ENCODE peak calls at places on chromosomes 7 and 10, in five cellular contexts. One of them, this sample, is unnamed.

GRCh38 chr10:96714031-96714590 is 6.2 kb downstream of the PIK3AP1 start:
- DNase-seq in HFFc6: peak
- DNase-seq in NCI-H2171 treated with DMSO at 0.1 percent for 48 hours: no peak
- DNase-seq in effector CD4-positive, alpha-beta T cell: no peak
- DNase-seq in epithelial cell of esophagus: peak
- DNase-seq in this sample: no peak

GRCh38 chr7:28956608-28957063 is 1.5 kb downstream of the TRIL start:
- DNase-seq in HFFc6: no peak
- DNase-seq in NCI-H2171 treated with DMSO at 0.1 percent for 48 hours: peak
- DNase-seq in effector CD4-positive, alpha-beta T cell: no peak
- DNase-seq in epithelial cell of esophagus: peak
- DNase-seq in this sample: peak

GRCh38 chr7:144670251-144670650 is 165.6 kb downstream of the TPK1 start:
- DNase-seq in HFFc6: no peak
- DNase-seq in NCI-H2171 treated with DMSO at 0.1 percent for 48 hours: peak
- DNase-seq in effector CD4-positive, alpha-beta T cell: no peak
- DNase-seq in epithelial cell of esophagus: peak
- DNase-seq in this sample: no peak

GRCh38 chr10:8137726-8138125 is 83.2 kb downstream of the GATA3 start:
- DNase-seq in HFFc6: no peak
- DNase-seq in NCI-H2171 treated with DMSO at 0.1 percent for 48 hours: no peak
- DNase-seq in effector CD4-positive, alpha-beta T cell: no peak
- DNase-seq in epithelial cell of esophagus: no peak
- DNase-seq in this sample: no peak

GRCh38 chr10:104255244-104255981 is 721 bp downstream of the GSTO1 start:
- DNase-seq in HFFc6: peak
- DNase-seq in NCI-H2171 treated with DMSO at 0.1 percent for 48 hours: peak
- DNase-seq in effector CD4-positive, alpha-beta T cell: no peak
- DNase-seq in epithelial cell of esophagus: peak
- DNase-seq in this sample: no peak

GRCh38 chr7:101733713-101734475 is 83.5 kb upstream of the CUX1 start:
- DNase-seq in HFFc6: no peak
- DNase-seq in NCI-H2171 treated with DMSO at 0.1 percent for 48 hours: peak
- DNase-seq in effector CD4-positive, alpha-beta T cell: no peak
- DNase-seq in epithelial cell of esophagus: no peak
- DNase-seq in this sample: no peak

GRCh38 chr10:79156334-79157274 is 87.8 kb downstream of the ZMIZ1 start:
- DNase-seq in HFFc6: no peak
- DNase-seq in NCI-H2171 treated with DMSO at 0.1 percent for 48 hours: no peak
- DNase-seq in effector CD4-positive, alpha-beta T cell: no peak
- DNase-seq in epithelial cell of esophagus: no peak
- DNase-seq in this sample: no peak

GRCh38 chr7:12067156-12067831 is 143.8 kb upstream of the TMEM106B start:
- DNase-seq in HFFc6: no peak
- DNase-seq in NCI-H2171 treated with DMSO at 0.1 percent for 48 hours: peak
- DNase-seq in effector CD4-positive, alpha-beta T cell: peak
- DNase-seq in epithelial cell of esophagus: peak
- DNase-seq in this sample: no peak

GRCh38 chr10:42781893-42782445 is 626 bp upstream of the BMS1 start:
- DNase-seq in HFFc6: no peak
- DNase-seq in NCI-H2171 treated with DMSO at 0.1 percent for 48 hours: no peak
- DNase-seq in effector CD4-positive, alpha-beta T cell: no peak
- DNase-seq in epithelial cell of esophagus: no peak
- DNase-seq in this sample: no peak

GRCh38 chr7:83054472-83054871 is 108.2 kb downstream of the PCLO start:
- DNase-seq in HFFc6: no peak
- DNase-seq in NCI-H2171 treated with DMSO at 0.1 percent for 48 hours: no peak
- DNase-seq in effector CD4-positive, alpha-beta T cell: no peak
- DNase-seq in epithelial cell of esophagus: no peak
- DNase-seq in this sample: no peak

GRCh38 chr7:47183896-47184629 is 397.8 kb downstream of the TNS3 start:
- DNase-seq in HFFc6: no peak
- DNase-seq in NCI-H2171 treated with DMSO at 0.1 percent for 48 hours: peak
- DNase-seq in effector CD4-positive, alpha-beta T cell: no peak
- DNase-seq in epithelial cell of esophagus: no peak
- DNase-seq in this sample: no peak

GRCh38 chr10:58513189-58514101 is 773 bp downstream of the BICC1 start:
- DNase-seq in HFFc6: peak
- DNase-seq in NCI-H2171 treated with DMSO at 0.1 percent for 48 hours: no peak
- DNase-seq in effector CD4-positive, alpha-beta T cell: no peak
- DNase-seq in epithelial cell of esophagus: peak
- DNase-seq in this sample: peak

GRCh38 chr7:36039671-36040070 is 113.4 kb upstream of the EEPD1 start:
- DNase-seq in HFFc6: no peak
- DNase-seq in NCI-H2171 treated with DMSO at 0.1 percent for 48 hours: no peak
- DNase-seq in effector CD4-positive, alpha-beta T cell: no peak
- DNase-seq in epithelial cell of esophagus: no peak
- DNase-seq in this sample: no peak

GRCh38 chr10:85061401-85061800 is 733.0 kb downstream of the CCSER2 start:
- DNase-seq in HFFc6: no peak
- DNase-seq in NCI-H2171 treated with DMSO at 0.1 percent for 48 hours: no peak
- DNase-seq in effector CD4-positive, alpha-beta T cell: no peak
- DNase-seq in epithelial cell of esophagus: no peak
- DNase-seq in this sample: no peak

GRCh38 chr10:72461085-72461484 is 106.4 kb upstream of the DNAJB12 start:
- DNase-seq in HFFc6: no peak
- DNase-seq in NCI-H2171 treated with DMSO at 0.1 percent for 48 hours: no peak
- DNase-seq in effector CD4-positive, alpha-beta T cell: no peak
- DNase-seq in epithelial cell of esophagus: no peak
- DNase-seq in this sample: no peak

GRCh38 chr7:5574770-5575269 is 151.2 kb upstream of the TNRC18 start:
- DNase-seq in HFFc6: no peak
- DNase-seq in NCI-H2171 treated with DMSO at 0.1 percent for 48 hours: no peak
- DNase-seq in effector CD4-positive, alpha-beta T cell: no peak
- DNase-seq in epithelial cell of esophagus: no peak
- DNase-seq in this sample: no peak

GRCh38 chr10:46217749-46218453 is 68.9 kb upstream of the ANTXRL start:
- DNase-seq in HFFc6: no peak
- DNase-seq in NCI-H2171 treated with DMSO at 0.1 percent for 48 hours: no peak
- DNase-seq in effector CD4-positive, alpha-beta T cell: no peak
- DNase-seq in epithelial cell of esophagus: no peak
- DNase-seq in this sample: no peak

GRCh38 chr7:96709381-96710228 is at the start of gene SEM1:
- DNase-seq in HFFc6: peak
- DNase-seq in NCI-H2171 treated with DMSO at 0.1 percent for 48 hours: peak
- DNase-seq in effector CD4-positive, alpha-beta T cell: peak
- DNase-seq in epithelial cell of esophagus: peak
- DNase-seq in this sample: peak

GRCh38 chr7:138001529-138002095 is at the start of gene CREB3L2:
- DNase-seq in HFFc6: peak
- DNase-seq in NCI-H2171 treated with DMSO at 0.1 percent for 48 hours: peak
- DNase-seq in effector CD4-positive, alpha-beta T cell: peak
- DNase-seq in epithelial cell of esophagus: peak
- DNase-seq in this sample: peak

GRCh38 chr10:77909755-77910375 is 16.7 kb downstream of the DLG5 start:
- DNase-seq in HFFc6: peak
- DNase-seq in NCI-H2171 treated with DMSO at 0.1 percent for 48 hours: no peak
- DNase-seq in effector CD4-positive, alpha-beta T cell: no peak
- DNase-seq in epithelial cell of esophagus: peak
- DNase-seq in this sample: no peak

GRCh38 chr7:16422100-16422430 is 727 bp upstream of the CRPPA start:
- DNase-seq in HFFc6: no peak
- DNase-seq in NCI-H2171 treated with DMSO at 0.1 percent for 48 hours: no peak
- DNase-seq in effector CD4-positive, alpha-beta T cell: no peak
- DNase-seq in epithelial cell of esophagus: no peak
- DNase-seq in this sample: no peak

GRCh38 chr10:84213076-84213475 is 12.3 kb downstream of the LRIT2 start:
- DNase-seq in HFFc6: no peak
- DNase-seq in NCI-H2171 treated with DMSO at 0.1 percent for 48 hours: no peak
- DNase-seq in effector CD4-positive, alpha-beta T cell: no peak
- DNase-seq in epithelial cell of esophagus: no peak
- DNase-seq in this sample: no peak

GRCh38 chr10:16950686-16951681 is 133.8 kb upstream of the RSU1 start:
- DNase-seq in HFFc6: peak
- DNase-seq in NCI-H2171 treated with DMSO at 0.1 percent for 48 hours: no peak
- DNase-seq in effector CD4-positive, alpha-beta T cell: no peak
- DNase-seq in epithelial cell of esophagus: peak
- DNase-seq in this sample: no peak

GRCh38 chr7:491958-492713 is 27.5 kb downstream of the PDGFA start:
- DNase-seq in HFFc6: no peak
- DNase-seq in NCI-H2171 treated with DMSO at 0.1 percent for 48 hours: no peak
- DNase-seq in effector CD4-positive, alpha-beta T cell: no peak
- DNase-seq in epithelial cell of esophagus: no peak
- DNase-seq in this sample: peak

GRCh38 chr7:90626011-90626410 is 29.9 kb downstream of the CDK14 start:
- DNase-seq in HFFc6: peak
- DNase-seq in NCI-H2171 treated with DMSO at 0.1 percent for 48 hours: no peak
- DNase-seq in effector CD4-positive, alpha-beta T cell: no peak
- DNase-seq in epithelial cell of esophagus: peak
- DNase-seq in this sample: no peak

GRCh38 chr10:35043796-35044344 is 46.3 kb downstream of the CUL2 start:
- DNase-seq in HFFc6: peak
- DNase-seq in NCI-H2171 treated with DMSO at 0.1 percent for 48 hours: no peak
- DNase-seq in effector CD4-positive, alpha-beta T cell: no peak
- DNase-seq in epithelial cell of esophagus: no peak
- DNase-seq in this sample: no peak

This sample was measured in suprapubic skin.